ENCODE peak calls at places on chromosomes 12 and 14, in five cellular contexts. P, F, D, V and A are unnamed samples.

GRCh38 chr12:103799504-103800251 is 41.4 kb downstream of the NT5DC3 start:
- DNase-seq in P (peak), F (peak), D (no peak), V (peak), A (peak)

GRCh38 chr14:101518611-101519048 is 42.7 kb upstream of the DIO3 start:
- DNase-seq in P (no peak), F (no peak), D (no peak), V (no peak), A (no peak)

GRCh38 chr12:2288001-2288400 is 235.2 kb downstream of the CACNA1C start:
- DNase-seq in P (peak), F (no peak), D (no peak), V (no peak), A (peak)

GRCh38 chr12:24954261-24954660 is 5.4 kb upstream of the BCAT1 start:
- DNase-seq in P (no peak), F (no peak), D (no peak), V (no peak), A (no peak)

GRCh38 chr12:104618691-104619090 is 161.9 kb downstream of the CHST11 start:
- DNase-seq in P (no peak), F (no peak), D (no peak), V (no peak), A (no peak)

GRCh38 chr14:104304451-104305351 is 166.3 kb downstream of the KIF26A start:
- DNase-seq in P (no peak), F (no peak), D (no peak), V (no peak), A (no peak)

GRCh38 chr12:94059394-94060368 is 88.7 kb upstream of the PLXNC1 start:
- DNase-seq in P (no peak), F (no peak), D (no peak), V (no peak), A (no peak)

GRCh38 chr12:55728185-55728931 is 451 bp downstream of the CD63 start:
- DNase-seq in P (peak), F (peak), D (no peak), V (peak), A (peak)

GRCh38 chr14:74362361-74362915 is 14.2 kb downstream of the VRTN start:
- DNase-seq in P (peak), F (peak), D (peak), V (peak), A (peak)

GRCh38 chr12:67667276-67668073 is 18.9 kb downstream of the DYRK2 start:
- DNase-seq in P (no peak), F (no peak), D (no peak), V (no peak), A (peak)

GRCh38 chr12:103046154-103046553 is 88.7 kb downstream of the ASCL1 start:
- DNase-seq in P (no peak), F (no peak), D (no peak), V (no peak), A (no peak)

GRCh38 chr12:2624543-2625266 is 170.1 kb upstream of the FKBP4 start:
- DNase-seq in P (peak), F (peak), D (no peak), V (no peak), A (no peak)

GRCh38 chr14:31842905-31843304 is 234.2 kb upstream of the ARHGAP5 start:
- DNase-seq in P (peak), F (no peak), D (no peak), V (no peak), A (peak)

GRCh38 chr12:5650804-5651461 is 219.0 kb downstream of the NTF3 start:
- DNase-seq in P (no peak), F (no peak), D (no peak), V (no peak), A (no peak)

GRCh38 chr12:65518771-65519170 is 240.3 kb downstream of the MSRB3 start:
- DNase-seq in P (no peak), F (no peak), D (no peak), V (no peak), A (peak)

GRCh38 chr12:53254816-53255545 is 13.1 kb upstream of the ESPL1 start:
- DNase-seq in P (no peak), F (no peak), D (no peak), V (no peak), A (no peak)

GRCh38 chr12:57008113-57008687 is 1.9 kb upstream of the ZBTB39 start:
- DNase-seq in P (peak), F (peak), D (no peak), V (peak), A (peak)

GRCh38 chr12:54019111-54019811 is 9.0 kb upstream of the HOXC6 start:
- DNase-seq in P (no peak), F (no peak), D (no peak), V (no peak), A (peak)

GRCh38 chr14:24952851-24953666 is 96.9 kb downstream of the STXBP6 start:
- DNase-seq in P (no peak), F (no peak), D (no peak), V (peak), A (no peak)

GRCh38 chr14:103141117-103141796 is 18.0 kb downstream of the TNFAIP2 start:
- DNase-seq in P (no peak), F (peak), D (no peak), V (peak), A (peak)

GRCh38 chr12:75837700-75838099 is 193.9 kb downstream of the PHLDA1 start:
- DNase-seq in P (no peak), F (no peak), D (no peak), V (no peak), A (no peak)

GRCh38 chr14:71555654-71556559 is 376.3 kb upstream of the RGS6 start:
- DNase-seq in P (no peak), F (no peak), D (peak), V (no peak), A (peak)

GRCh38 chr12:26786491-26787124 is 46.4 kb downstream of the ITPR2 start:
- DNase-seq in P (peak), F (no peak), D (no peak), V (no peak), A (no peak)

GRCh38 chr12:123367511-123367910 is 2.9 kb upstream of the SBNO1 start:
- DNase-seq in P (no peak), F (no peak), D (no peak), V (no peak), A (peak)

GRCh38 chr12:54051916-54052744 is 1.5 kb upstream of the HOXC4 start:
- DNase-seq in P (no peak), F (no peak), D (no peak), V (no peak), A (no peak)

GRCh38 chr14:47438650-47439140 is 236.7 kb downstream of the MDGA2 start:
- DNase-seq in P (no peak), F (no peak), D (no peak), V (no peak), A (no peak)